ENCODE peak calls at places on chromosomes 16 and 17, in six cellular contexts. W is K562, H is HCT116, F is HepG2, N is upper lobe of left lung, B is GM12878. X is an unnamed sample.
A peak's percentile ranks its signal among the peaks of the same experiment; 100 is the strongest.

GRCh38 chr17:1473170-1473569 is 17.1 kb upstream of the CRK start:
- ATAC-seq in H (peak; percentile 48), N (no peak), B (peak; percentile 27), F (peak; percentile 71), W (peak; percentile 79), X (no peak)

GRCh38 chr17:824372-824771 is 42.2 kb downstream of the MRM3 start:
- ATAC-seq in B (no peak), W (no peak), H (no peak), N (no peak), F (no peak), X (peak; percentile 43)

GRCh38 chr17:67992541-67993152 is 3.6 kb downstream of the C17orf58 start:
- ATAC-seq in N (no peak), B (peak; percentile 28), H (no peak), W (no peak), F (no peak), X (no peak)

GRCh38 chr16:8955828-8956227 is 7.9 kb downstream of the USP7 start:
- ATAC-seq in W (no peak), N (no peak), H (no peak), B (no peak), F (no peak), X (no peak)

GRCh38 chr17:73969956-73970355 is 233.5 kb upstream of the RPL38 start:
- ATAC-seq in H (no peak), N (peak; percentile 50), F (peak; percentile 51), W (no peak), B (no peak), X (no peak)

GRCh38 chr17:79951361-79952264 is 84.1 kb downstream of the TBC1D16 start:
- ATAC-seq in B (no peak), H (no peak), W (peak; percentile 38), F (no peak), N (peak; percentile 84), X (peak; percentile 47)

GRCh38 chr16:49483651-49484451 is 110.2 kb downstream of the C16orf78 start:
- ATAC-seq in N (no peak), F (no peak), W (no peak), H (no peak), B (no peak), X (no peak)

GRCh38 chr16:10708969-10709368 is 14.2 kb upstream of the TEKT5 start:
- ATAC-seq in N (no peak), F (no peak), W (no peak), H (no peak), B (no peak), X (no peak)

GRCh38 chr17:50603340-50603739 is 31.3 kb upstream of the ABCC3 start:
- ATAC-seq in H (peak; percentile 93), B (peak; percentile 80), N (no peak), F (peak; percentile 88), W (peak; percentile 92), X (no peak)

GRCh38 chr17:38543403-38544174 is 62.2 kb downstream of the SRCIN1 start:
- ATAC-seq in F (peak; percentile 9), W (peak; percentile 55), N (no peak), H (no peak), B (no peak), X (no peak)

GRCh38 chr17:67227488-67227887 is 17.5 kb downstream of the HELZ start:
- ATAC-seq in W (no peak), H (no peak), B (no peak), N (no peak), F (no peak), X (no peak)

DNA sequence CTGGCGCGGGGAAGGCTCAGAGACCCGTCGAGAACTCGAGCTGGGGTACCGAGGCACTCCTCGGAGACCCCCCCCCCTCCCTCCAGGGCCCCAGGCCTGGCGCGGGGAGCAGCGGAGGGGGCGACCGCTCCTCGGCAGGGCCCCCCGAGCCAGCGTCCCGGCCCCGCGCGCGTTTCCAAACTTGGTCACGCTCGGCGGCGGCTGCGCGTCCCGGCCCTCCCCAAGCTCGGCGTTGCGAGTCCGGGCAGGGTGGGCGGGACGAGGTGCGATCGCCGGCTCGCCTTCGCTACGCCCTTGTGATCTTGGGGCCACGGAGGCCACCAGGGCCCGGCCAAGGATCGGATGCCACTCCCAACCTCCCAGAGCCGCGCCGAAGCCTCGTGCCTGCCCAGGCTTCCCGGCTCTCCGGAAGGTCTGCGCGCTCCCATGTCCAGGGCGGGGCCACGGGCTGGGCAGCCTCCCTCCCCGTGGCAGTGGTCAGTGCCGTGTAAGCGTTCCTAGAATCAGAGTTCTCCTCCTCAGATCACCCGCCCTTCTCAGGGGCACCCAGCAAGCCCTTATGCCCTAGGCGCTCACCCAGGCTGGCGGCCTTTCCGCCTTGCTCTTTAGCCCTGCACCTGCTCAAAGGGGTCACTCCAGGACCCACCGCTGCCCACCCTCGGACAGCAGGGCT is 12.0 kb upstream of the MRPS23 start:
- ATAC-seq in B (no peak), F (peak; percentile 72), W (no peak), N (peak; percentile 76), H (peak; percentile 40), X (peak; percentile 82)
- TF ChIP-seq POLR2AphosphoS5 in B (no peak), F (peak; percentile 53), W (no peak), N (peak; percentile 40), H (peak; percentile 72), X (peak; percentile 89)

GRCh38 chr16:2884041-2884451 is 1.0 kb downstream of the FLYWCH2 start:
- ATAC-seq in H (no peak), B (no peak), F (no peak), N (no peak), W (no peak), X (no peak)

GRCh38 chr16:2879854-2880508 is 3.0 kb upstream of the FLYWCH2 start:
- ATAC-seq in B (no peak), N (no peak), H (no peak), W (no peak), F (no peak), X (no peak)

GRCh38 chr16:2883027-2883846 is at the start of gene FLYWCH2:
- ATAC-seq in N (peak; percentile 97), F (peak; percentile 88), B (peak; percentile 89), H (peak; percentile 78), W (peak; percentile 93), X (peak; percentile 91)

DNA sequence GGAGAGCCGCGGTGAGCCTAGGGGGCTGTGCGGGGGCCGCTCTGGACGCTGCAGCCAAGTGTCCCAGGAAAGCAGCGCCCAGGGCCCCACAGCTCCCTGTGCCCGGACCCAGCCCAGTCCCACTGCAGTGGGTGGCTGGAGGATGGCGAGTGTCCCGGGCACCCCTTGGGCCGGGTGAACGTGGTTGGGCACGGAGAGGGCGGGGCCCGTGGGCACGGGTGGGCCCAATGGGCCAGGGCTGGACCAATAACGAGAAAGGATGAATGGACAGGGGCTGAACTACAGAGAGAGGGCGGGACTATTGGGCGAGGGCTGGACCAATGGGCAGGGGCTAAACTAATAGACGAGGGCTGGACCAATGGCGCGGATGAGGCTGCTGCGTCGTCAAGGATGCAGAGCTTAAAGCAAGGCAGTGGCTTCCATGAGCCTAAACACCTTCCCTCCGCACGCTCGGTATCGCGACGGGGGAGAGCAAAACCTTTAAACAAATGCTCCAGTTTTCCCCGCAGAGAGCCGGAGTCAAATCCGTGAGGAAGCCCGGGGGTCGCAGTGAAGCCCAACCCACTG is 472 bp upstream of the FLYWCH2 start:
- ATAC-seq in W (peak; percentile 96), N (peak; percentile 100), F (peak; percentile 96), H (peak; percentile 95), B (peak; percentile 98), X (peak; percentile 98)
- TF ChIP-seq POLR2A in W (no peak), N (no peak), F (no peak), H (peak; percentile 38), B (peak; percentile 38), X (peak; percentile 37)

GRCh38 chr17:40551091-40551873 is 14.0 kb downstream of the CCR7 start:
- ATAC-seq in W (no peak), N (peak; percentile 74), F (peak; percentile 65), H (no peak), B (no peak), X (peak; percentile 79)
- TF ChIP-seq POLR2AphosphoS5 in W (no peak), N (peak; percentile 78), F (no peak), H (no peak), B (peak; percentile 36), X (peak; percentile 99)

DNA sequence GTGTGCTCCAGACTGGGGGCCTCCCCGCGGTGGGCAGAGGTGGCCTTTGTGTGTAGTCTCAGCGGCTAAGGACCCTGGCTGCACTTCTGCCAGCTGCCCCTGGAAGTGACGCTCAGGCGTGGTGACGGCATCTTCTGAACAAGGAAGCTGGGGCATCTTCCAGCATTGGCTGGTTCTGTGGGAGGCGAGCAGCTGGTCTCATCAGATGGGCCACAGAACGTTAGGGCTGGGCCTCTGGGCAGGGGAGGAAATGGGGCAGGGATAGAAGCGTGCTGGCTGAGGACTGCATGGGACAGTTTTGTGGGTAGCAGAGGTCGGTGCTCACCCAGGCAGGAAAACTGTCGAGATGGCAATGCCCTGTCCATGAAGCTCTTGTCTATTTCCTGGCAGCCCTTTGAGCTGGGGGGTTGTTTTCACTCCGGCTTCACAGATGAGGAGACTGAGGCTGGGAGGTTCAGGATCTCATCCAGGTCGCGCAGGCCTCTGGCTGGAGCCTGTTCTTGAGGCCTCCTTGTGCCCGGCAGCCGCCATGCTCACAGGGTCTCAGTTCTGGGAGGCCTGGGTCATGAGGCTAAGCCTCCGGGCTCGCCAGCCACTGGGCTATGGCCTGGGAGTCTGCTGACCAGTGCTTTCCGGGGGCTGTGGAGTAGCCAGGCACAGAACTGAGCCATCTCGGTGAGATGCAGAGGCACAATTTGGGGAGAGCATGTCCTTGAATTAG is 16.3 kb downstream of the IRF8 start:
- ATAC-seq in F (peak; percentile 12), N (no peak), B (no peak), W (no peak), H (no peak), X (no peak)
- TF ChIP-seq POLR2A in F (no peak), N (no peak), B (peak; percentile 67), W (no peak), H (no peak), X (no peak)

GRCh38 chr16:30895592-30896202 is 717 bp upstream of the CTF1 start:
- ATAC-seq in H (peak; percentile 6), B (no peak), N (no peak), F (no peak), W (no peak), X (no peak)

GRCh38 chr16:30894540-30895368 is 877 bp upstream of the BCL7C start:
- ATAC-seq in H (no peak), F (no peak), B (no peak), N (no peak), W (no peak), X (no peak)

GRCh38 chr16:30892670-30893069 is 1.2 kb downstream of the BCL7C start:
- ATAC-seq in H (no peak), N (no peak), B (no peak), W (no peak), F (no peak), X (no peak)

GRCh38 chr16:30893082-30893743 is 664 bp downstream of the BCL7C start:
- ATAC-seq in F (no peak), B (peak; percentile 7), W (no peak), H (peak; percentile 2), N (no peak), X (no peak)

DNA sequence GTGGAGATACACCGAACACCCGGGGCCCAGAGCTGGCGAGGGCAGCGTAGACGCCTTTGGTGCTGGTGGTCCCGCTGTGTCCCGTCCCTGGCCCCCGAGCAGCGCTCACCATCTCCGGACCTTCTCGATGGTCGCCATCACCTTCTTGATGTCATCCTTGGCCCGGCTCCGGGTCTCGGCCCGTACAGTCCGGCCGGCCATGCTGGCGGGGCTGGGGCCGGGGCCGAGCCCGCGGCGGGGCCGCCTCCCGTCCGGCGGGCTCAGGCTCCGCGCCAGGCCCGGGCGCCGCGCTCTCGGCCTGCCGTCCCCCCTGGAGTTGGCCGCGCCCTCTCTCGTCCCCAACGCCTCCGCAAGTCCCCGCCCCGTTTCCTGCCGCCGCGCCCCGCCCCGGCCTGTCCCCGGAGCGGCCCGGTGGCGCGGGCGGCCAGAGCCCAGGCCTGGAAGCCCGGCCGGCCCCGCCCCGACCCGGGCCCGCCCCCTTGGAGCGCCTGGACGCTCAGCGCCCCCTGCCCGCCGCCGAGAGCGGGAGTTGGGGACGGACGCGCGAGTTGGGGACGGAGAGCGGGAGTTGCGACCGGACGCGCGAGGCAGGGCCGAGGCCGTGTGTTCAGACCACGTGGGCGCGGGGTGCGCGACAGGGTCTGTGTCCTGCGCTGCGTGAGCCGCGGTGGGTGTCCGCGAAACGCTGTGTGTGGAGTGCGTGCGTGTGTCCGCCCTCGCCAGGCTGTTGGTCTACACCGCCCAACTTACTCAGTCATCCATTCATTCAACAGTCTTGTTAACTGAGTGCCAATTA is at the start of gene BCL7C:
- ATAC-seq in N (peak; percentile 88), H (peak; percentile 77), B (peak; percentile 90), W (peak; percentile 86), F (peak; percentile 82), X (peak; percentile 84)
- TF ChIP-seq POLR2AphosphoS5 in N (peak; percentile 54), H (peak; percentile 79), B (no peak), W (peak; percentile 21), F (peak; percentile 50), X (peak; percentile 25)

X was measured in gastroesophageal sphincter.